ENCODE peak calls at places on chromosomes 13 and 19, in five cellular contexts. C is C1 segment of cervical spinal cord, I is uterus, Z is astrocyte of the hippocampus, W is sciatic nerve. X is an unnamed sample.

GRCh38 chr13:21879263-21879914 is 208.5 kb downstream of the FGF9 start:
- DNase-seq in C (no peak), I (no peak), Z (no peak), W (no peak), X (no peak)

GRCh38 chr19:15294591-15294990 is 37.7 kb downstream of the BRD4 start:
- DNase-seq in C (no peak), I (no peak), Z (no peak), W (no peak), X (no peak)

GRCh38 chr19:55442372-55443044 is 592 bp downstream of the SHISA7 start:
- DNase-seq in C (no peak), I (no peak), Z (no peak), W (no peak), X (no peak)

GRCh38 chr13:50843256-50844043 is at the start of gene DLEU7:
- DNase-seq in C (no peak), I (no peak), Z (peak), W (peak), X (no peak)

GRCh38 chr13:23558675-23559536 is 11.3 kb upstream of the TNFRSF19 start:
- DNase-seq in C (no peak), I (peak), Z (peak), W (peak), X (peak)

GRCh38 chr19:16022681-16023557 is 53.4 kb upstream of the TPM4 start:
- DNase-seq in C (no peak), I (no peak), Z (no peak), W (no peak), X (no peak)

GRCh38 chr19:7004313-7004931 is 16.8 kb downstream of the MBD3L2B start:
- DNase-seq in C (no peak), I (no peak), Z (peak), W (no peak), X (peak)

GRCh38 chr19:49533551-49534488 is 6.0 kb downstream of the RCN3 start:
- DNase-seq in C (no peak), I (peak), Z (peak), W (peak), X (peak)

GRCh38 chr13:75721307-75721706 is 85.2 kb downstream of the LMO7 start:
- DNase-seq in C (no peak), I (no peak), Z (no peak), W (no peak), X (no peak)

GRCh38 chr13:98312606-98313005 is 135.5 kb upstream of the RNF113B start:
- DNase-seq in C (no peak), I (no peak), Z (no peak), W (no peak), X (no peak)

GRCh38 chr13:110592670-110593069 is 22.7 kb upstream of the NAXD start:
- DNase-seq in C (no peak), I (no peak), Z (no peak), W (no peak), X (no peak)

GRCh38 chr19:33464010-33464732 is 57.4 kb downstream of the PEPD start:
- DNase-seq in C (no peak), I (no peak), Z (no peak), W (peak), X (no peak)

GRCh38 chr13:27851481-27851880 is 59.2 kb downstream of the GSX1 start:
- DNase-seq in C (no peak), I (no peak), Z (no peak), W (no peak), X (no peak)

GRCh38 chr19:51493776-51494175 is 7.8 kb downstream of the SIGLEC12 start:
- DNase-seq in C (no peak), I (no peak), Z (no peak), W (no peak), X (no peak)

GRCh38 chr19:17336872-17337674 is at the start of gene GTPBP3:
- DNase-seq in C (peak), I (peak), Z (peak), W (peak), X (peak)

GRCh38 chr13:43879323-43880181 is at the start of the genes CCDC122 and LACC1:
- DNase-seq in C (peak), I (peak), Z (peak), W (peak), X (peak)

GRCh38 chr13:32135655-32136054 is 104.1 kb downstream of the FRY start:
- DNase-seq in C (no peak), I (no peak), Z (peak), W (no peak), X (peak)

GRCh38 chr19:30085394-30085793 is 143.4 kb downstream of the URI1 start:
- DNase-seq in C (no peak), I (no peak), Z (peak), W (no peak), X (no peak)

GRCh38 chr13:100790405-100790804 is 115.8 kb upstream of the TMTC4 start:
- DNase-seq in C (no peak), I (no peak), Z (no peak), W (no peak), X (no peak)

GRCh38 chr13:99955747-99956472 is 15.7 kb downstream of the ZIC5 start:
- DNase-seq in C (no peak), I (no peak), Z (peak), W (no peak), X (peak)

GRCh38 chr19:42344336-42344893 is 19.0 kb downstream of the MEGF8 start:
- DNase-seq in C (no peak), I (no peak), Z (no peak), W (no peak), X (no peak)

GRCh38 chr13:24511019-24511823 is 1.4 kb downstream of the PARP4 start:
- DNase-seq in C (no peak), I (no peak), Z (peak), W (no peak), X (peak)

GRCh38 chr19:46133101-46133627 is 8.7 kb upstream of the IGFL3 start:
- DNase-seq in C (no peak), I (peak), Z (peak), W (no peak), X (peak)

GRCh38 chr13:71935166-71935840 is 68.3 kb upstream of the DACH1 start:
- DNase-seq in C (no peak), I (no peak), Z (no peak), W (no peak), X (no peak)

GRCh38 chr19:20513179-20513934 is 52.2 kb downstream of the ZNF737 start:
- DNase-seq in C (no peak), I (no peak), Z (no peak), W (no peak), X (no peak)

GRCh38 chr19:41577144-41577830 is 1.3 kb downstream of the CEACAM21 start:
- DNase-seq in C (no peak), I (no peak), Z (no peak), W (no peak), X (no peak)